ENCODE peak calls at places on chromosomes 4 and X, in nine cellular contexts. T is smooth muscle cell of the brain vasculature; P is mesothelial cell of epicardium; A is astrocyte of the cerebellum; L is endothelial cell; S is left kidney; V is stimulated activated CD4-positive, alpha-beta T cell treated with anti-CD3 and anti-CD28 coated beads, Interleukin-2, amount 100 ng/mL, for 24 hours; W is A673; C is kidney glomerular epithelial cell. U is an unnamed sample.

GRCh38 chr4:32485976-32486375 is 1765.8 kb downstream of the PCDH7 start:
- DNase-seq in T (no peak), P (no peak), A (no peak), L (no peak), S (peak), V (no peak), W (peak), C (no peak), U (no peak)

GRCh38 chrX:103586314-103586646 is 965 bp downstream of the TCEAL4 start:
- DNase-seq in T (no peak), P (no peak), A (no peak), L (peak), S (peak), V (no peak), W (no peak), C (no peak), U (no peak)

GRCh38 chr4:85751907-85752306 is 277.0 kb downstream of the ARHGAP24 start:
- DNase-seq in T (no peak), P (no peak), A (no peak), L (no peak), S (no peak), V (no peak), W (no peak), C (no peak), U (no peak)

GRCh38 chr4:19969492-19969891 is 282.2 kb upstream of the SLIT2 start:
- DNase-seq in T (no peak), P (no peak), A (no peak), L (no peak), S (no peak), V (no peak), W (peak), C (no peak), U (no peak)

GRCh38 chr4:156838761-156839160 is 132.8 kb downstream of the PDGFC start:
- DNase-seq in T (no peak), P (no peak), A (no peak), L (no peak), S (peak), V (no peak), W (peak), C (no peak), U (no peak)

GRCh38 chrX:48514868-48515460 is 6.2 kb downstream of the PORCN start:
- DNase-seq in T (no peak), P (no peak), A (no peak), L (no peak), S (no peak), V (no peak), W (no peak), C (no peak), U (no peak)

GRCh38 chrX:132831336-132831973 is 127.0 kb downstream of the HS6ST2 start:
- DNase-seq in T (no peak), P (no peak), A (no peak), L (no peak), S (peak), V (no peak), W (no peak), C (no peak), U (no peak)

GRCh38 chrX:12999422-12999821 is 24.5 kb downstream of the TMSB4X start:
- DNase-seq in T (no peak), P (no peak), A (no peak), L (no peak), S (peak), V (peak), W (peak), C (no peak), U (no peak)

GRCh38 chr4:74203467-74203866 is 45.5 kb downstream of the MTHFD2L start:
- DNase-seq in T (no peak), P (no peak), A (no peak), L (no peak), S (no peak), V (no peak), W (no peak), C (no peak), U (no peak)

GRCh38 chr4:140756292-140757219 is at the start of gene TBC1D9:
- DNase-seq in T (no peak), P (peak), A (peak), L (peak), S (peak), V (no peak), W (peak), C (peak), U (peak)

GRCh38 chr4:25101836-25102235 is 58.4 kb downstream of the SEPSECS start:
- DNase-seq in T (no peak), P (no peak), A (no peak), L (no peak), S (no peak), V (no peak), W (no peak), C (no peak), U (no peak)

GRCh38 chr4:71689822-71690221 is 94.1 kb downstream of the GC start:
- DNase-seq in T (no peak), P (no peak), A (no peak), L (no peak), S (no peak), V (no peak), W (no peak), C (no peak), U (no peak)

GRCh38 chrX:77597511-77597910 is 150.3 kb downstream of the FGF16 start:
- DNase-seq in T (no peak), P (no peak), A (no peak), L (no peak), S (no peak), V (no peak), W (no peak), C (no peak), U (no peak)

GRCh38 chrX:123860506-123860840 is 620 bp downstream of the XIAP start:
- DNase-seq in T (no peak), P (no peak), A (no peak), L (no peak), S (no peak), V (no peak), W (no peak), C (peak), U (no peak)

GRCh38 chr4:2837904-2838496 is 5.6 kb upstream of the ADD1 start:
- DNase-seq in T (no peak), P (no peak), A (no peak), L (no peak), S (peak), V (peak), W (peak), C (no peak), U (no peak)

GRCh38 chr4:188854451-188854850 is 715.2 kb downstream of the TRIML1 start:
- DNase-seq in T (no peak), P (no peak), A (no peak), L (no peak), S (peak), V (no peak), W (no peak), C (peak), U (no peak)

GRCh38 chr4:3514221-3514780 is 17.9 kb downstream of the LRPAP1 start:
- DNase-seq in T (no peak), P (no peak), A (no peak), L (no peak), S (no peak), V (no peak), W (no peak), C (no peak), U (no peak)

U was measured in type B pancreatic cell.